ENCODE peak calls at places on chromosomes 16 and 17, in four cellular contexts. R is HFF-Myc, H is heart right ventricle, V is mucosa of descending colon. U is an unnamed sample.

GRCh38 chr17:27424516-27424915 is 31.7 kb upstream of the KSR1 start:
- DNase-seq in R (no peak), H (no peak), V (no peak), U (no peak)

GRCh38 chr16:85486256-85486915 is 126.7 kb upstream of the GSE1 start:
- DNase-seq in R (no peak), H (no peak), V (no peak), U (no peak)

GRCh38 chr16:71358464-71359031 is at the start of gene CALB2:
- DNase-seq in R (no peak), H (peak), V (peak), U (no peak)

GRCh38 chr16:77194295-77195231 is 3.6 kb downstream of the MON1B start:
- DNase-seq in R (no peak), H (no peak), V (no peak), U (no peak)

GRCh38 chr16:66265106-66265415 is 101.4 kb upstream of the CDH5 start:
- DNase-seq in R (no peak), H (no peak), V (no peak), U (no peak)

GRCh38 chr17:51128089-51128488 is 7.4 kb upstream of the SPAG9 start:
- DNase-seq in R (no peak), H (no peak), V (no peak), U (no peak)

GRCh38 chr16:12628526-12628925 is 175.2 kb downstream of the CPPED1 start:
- DNase-seq in R (no peak), H (no peak), V (no peak), U (no peak)

GRCh38 chr16:84088695-84089395 is 27.9 kb downstream of the MBTPS1 start:
- DNase-seq in R (no peak), H (peak), V (peak), U (no peak)

GRCh38 chr17:67610061-67610460 is 107.7 kb upstream of the NOL11 start:
- DNase-seq in R (no peak), H (no peak), V (no peak), U (no peak)

GRCh38 chr17:27628376-27628775 is 2.6 kb upstream of the LGALS9 start:
- DNase-seq in R (no peak), H (no peak), V (no peak), U (no peak)

GRCh38 chr17:16938496-16939270 is 33.2 kb downstream of the TNFRSF13B start:
- DNase-seq in R (no peak), H (no peak), V (no peak), U (no peak)

GRCh38 chr16:87729266-87729954 is 36.4 kb downstream of the KLHDC4 start:
- DNase-seq in R (no peak), H (no peak), V (no peak), U (no peak)

GRCh38 chr17:9255838-9256237 is 234.5 kb downstream of the NTN1 start:
- DNase-seq in R (no peak), H (no peak), V (no peak), U (no peak)

GRCh38 chr16:35868630-35869029 is 2409.2 kb downstream of the TP53TG3F start:
- DNase-seq in R (no peak), H (no peak), V (no peak), U (no peak)

GRCh38 chr16:84834403-84834772 is 14.6 kb downstream of the CRISPLD2 start:
- DNase-seq in R (no peak), H (no peak), V (no peak), U (no peak)

GRCh38 chr16:81405702-81406113 is 38.9 kb upstream of the CMIP start:
- DNase-seq in R (peak), H (no peak), V (no peak), U (peak)

GRCh38 chr16:68590201-68590994 is 51.3 kb downstream of the ZFP90 start:
- DNase-seq in R (peak), H (peak), V (peak), U (no peak)

GRCh38 chr17:4949321-4950074 is 1.2 kb upstream of the PFN1 start:
- DNase-seq in R (no peak), H (peak), V (peak), U (no peak)

GRCh38 chr17:59641799-59642484 is 22.2 kb downstream of the CLTC start:
- DNase-seq in R (no peak), H (no peak), V (no peak), U (no peak)

GRCh38 chr17:9116311-9116820 is 95.1 kb downstream of the NTN1 start:
- DNase-seq in R (no peak), H (no peak), V (no peak), U (no peak)

GRCh38 chr17:17028059-17028877 is 14.0 kb upstream of the MPRIP start:
- DNase-seq in R (no peak), H (peak), V (peak), U (peak)

GRCh38 chr17:13597723-13598347 is 3.9 kb downstream of the HS3ST3A1 start:
- DNase-seq in R (peak), H (no peak), V (no peak), U (no peak)

GRCh38 chr17:76008630-76009425 is 8.2 kb downstream of the CDK3 start:
- DNase-seq in R (no peak), H (no peak), V (no peak), U (no peak)

GRCh38 chr17:29674270-29674669 is 51.6 kb upstream of the CORO6 start:
- DNase-seq in R (no peak), H (no peak), V (no peak), U (no peak)
- H3K4me3 ChIP-seq in R (no peak), H (no peak), V (no peak), U (no peak)

GRCh38 chr16:1009358-1010150 is 28.0 kb downstream of the SOX8 start:
- DNase-seq in R (no peak), H (no peak), V (no peak), U (no peak)
- H3K4me3 ChIP-seq in R (no peak), H (no peak), V (no peak), U (no peak)

DNA sequence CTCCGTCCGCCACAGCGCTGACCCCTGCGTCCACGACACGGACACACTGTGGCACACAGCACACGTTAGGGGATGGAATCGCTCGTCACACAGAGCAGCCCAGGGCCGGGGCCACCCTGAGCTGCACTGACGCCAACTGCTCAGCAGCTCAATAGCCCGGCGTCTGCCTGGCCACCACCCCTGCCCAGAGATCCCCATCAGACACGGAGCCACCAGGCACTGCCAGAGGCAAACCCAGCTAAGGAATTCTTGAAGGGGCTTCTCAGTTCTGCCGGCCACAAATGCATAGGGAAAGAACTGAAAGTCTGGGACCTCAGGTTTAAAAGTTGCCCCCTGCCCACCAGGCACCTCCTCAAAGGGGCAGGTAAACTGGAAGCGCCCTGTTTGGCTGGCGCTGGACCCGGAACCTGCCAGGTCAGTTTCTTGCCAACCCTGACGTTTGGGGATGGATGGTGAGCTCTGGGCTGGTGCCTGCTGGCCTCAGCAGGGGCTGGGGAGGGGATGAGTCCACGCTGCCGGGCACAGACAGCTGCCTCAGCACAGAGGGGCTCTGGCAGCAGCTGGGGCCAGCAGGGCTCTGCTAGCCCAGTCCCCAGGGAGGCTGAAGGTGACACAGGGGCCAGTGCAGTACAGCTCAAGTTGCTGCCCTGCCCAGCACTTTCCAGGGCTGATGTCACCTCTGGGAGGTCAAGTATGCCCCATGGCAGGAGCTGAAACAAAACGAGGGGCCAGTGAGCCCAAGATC is 33.2 kb downstream of the TIMM22 start:
- DNase-seq in R (no peak), H (no peak), V (no peak), U (no peak)
- H3K4me3 ChIP-seq in R (no peak), H (peak), V (no peak), U (no peak)

DNA sequence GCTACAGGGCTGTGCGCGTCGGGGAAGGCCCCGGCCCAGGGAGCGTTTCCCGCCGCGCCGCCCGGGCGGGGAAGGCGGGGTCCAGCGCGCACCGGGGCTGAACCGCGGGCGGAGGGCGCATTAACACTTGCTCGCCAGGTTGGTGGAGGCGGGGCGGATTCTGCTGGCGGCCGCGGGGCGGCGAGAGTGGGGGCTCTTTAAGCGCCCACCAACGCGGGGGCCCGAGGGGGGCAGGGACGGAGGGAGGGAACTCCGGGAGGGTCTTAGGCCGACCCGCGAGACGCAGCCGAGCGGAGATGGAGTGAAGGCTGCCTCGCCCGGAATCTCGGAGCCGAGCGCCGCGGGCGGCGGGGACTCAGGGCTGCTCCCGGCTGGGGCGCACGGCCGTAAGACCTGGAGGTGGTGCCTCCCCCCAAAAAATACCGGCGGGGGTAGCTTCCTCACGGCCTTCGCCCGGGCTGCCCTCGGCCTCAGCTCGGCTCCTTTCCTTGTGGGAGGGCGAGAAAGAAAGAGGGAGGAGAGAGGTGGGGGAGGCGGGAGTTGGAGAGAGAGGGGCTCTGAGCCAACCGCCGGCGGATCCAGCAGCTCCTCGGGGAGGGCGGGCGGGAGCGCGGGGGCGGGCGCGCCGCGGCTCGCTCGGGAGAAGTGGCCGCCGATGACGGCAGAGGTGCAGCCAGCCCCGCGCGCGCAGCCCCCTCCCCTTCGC is 415 bp upstream of the FOXF1 start:
- DNase-seq in R (peak), H (peak), V (peak), U (peak)
- H3K4me3 ChIP-seq in R (peak), H (peak), V (peak), U (peak)

GRCh38 chr16:72876221-72876620 is 171.7 kb downstream of the ZFHX3 start:
- DNase-seq in R (peak), H (peak), V (peak), U (peak)
- H3K4me3 ChIP-seq in R (no peak), H (no peak), V (no peak), U (no peak)

DNA sequence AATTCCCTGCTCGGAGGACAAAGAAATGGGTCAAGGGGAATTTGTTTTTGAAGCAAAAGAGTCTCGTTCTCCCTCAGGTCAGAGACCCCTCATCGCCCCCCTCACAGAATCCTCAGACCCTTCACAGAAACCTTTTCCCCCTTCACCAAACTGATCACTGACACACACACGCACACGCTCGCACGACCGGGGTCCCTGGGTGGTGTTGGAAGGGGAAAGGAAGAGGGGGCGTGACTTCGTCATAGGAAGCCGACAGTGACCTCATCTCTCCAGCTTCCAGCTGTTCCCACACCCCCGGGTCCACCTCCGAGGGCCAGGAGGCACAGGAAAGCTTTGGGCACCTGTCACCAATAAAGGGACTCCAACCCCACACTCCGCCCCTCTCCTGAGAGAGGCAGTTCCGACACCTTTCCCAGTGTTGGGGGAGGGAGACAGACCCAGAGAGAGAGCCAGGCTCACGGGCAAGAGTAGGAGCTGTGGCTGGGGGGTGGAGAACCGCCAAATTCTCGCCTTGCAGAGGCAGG is 1.2 kb downstream of the ASGR1 start:
- DNase-seq in R (no peak), H (no peak), V (no peak), U (no peak)
- H3K4me3 ChIP-seq in R (peak), H (peak), V (no peak), U (peak)

DNA sequence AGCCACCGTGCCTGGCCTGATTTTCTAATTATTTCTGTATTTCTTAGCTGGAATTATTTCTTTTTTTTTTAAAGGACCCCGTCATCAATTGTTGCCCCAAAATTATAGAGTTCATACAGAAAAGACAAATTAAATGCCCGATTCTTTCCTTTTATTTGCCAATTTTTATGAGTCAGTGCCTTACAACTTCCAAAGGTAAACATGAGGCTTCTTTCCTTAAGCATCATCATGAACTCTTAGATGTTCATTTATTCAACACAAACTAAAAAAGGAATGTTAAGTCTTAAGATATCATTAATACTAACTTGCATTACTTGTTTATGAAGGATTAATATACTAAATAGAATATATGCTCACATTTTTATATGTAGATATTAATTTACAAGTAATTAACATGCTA is 7.2 kb upstream of the ARHGDIA start:
- DNase-seq in R (no peak), H (no peak), V (no peak), U (no peak)
- H3K4me3 ChIP-seq in R (no peak), H (no peak), V (no peak), U (no peak)

DNA sequence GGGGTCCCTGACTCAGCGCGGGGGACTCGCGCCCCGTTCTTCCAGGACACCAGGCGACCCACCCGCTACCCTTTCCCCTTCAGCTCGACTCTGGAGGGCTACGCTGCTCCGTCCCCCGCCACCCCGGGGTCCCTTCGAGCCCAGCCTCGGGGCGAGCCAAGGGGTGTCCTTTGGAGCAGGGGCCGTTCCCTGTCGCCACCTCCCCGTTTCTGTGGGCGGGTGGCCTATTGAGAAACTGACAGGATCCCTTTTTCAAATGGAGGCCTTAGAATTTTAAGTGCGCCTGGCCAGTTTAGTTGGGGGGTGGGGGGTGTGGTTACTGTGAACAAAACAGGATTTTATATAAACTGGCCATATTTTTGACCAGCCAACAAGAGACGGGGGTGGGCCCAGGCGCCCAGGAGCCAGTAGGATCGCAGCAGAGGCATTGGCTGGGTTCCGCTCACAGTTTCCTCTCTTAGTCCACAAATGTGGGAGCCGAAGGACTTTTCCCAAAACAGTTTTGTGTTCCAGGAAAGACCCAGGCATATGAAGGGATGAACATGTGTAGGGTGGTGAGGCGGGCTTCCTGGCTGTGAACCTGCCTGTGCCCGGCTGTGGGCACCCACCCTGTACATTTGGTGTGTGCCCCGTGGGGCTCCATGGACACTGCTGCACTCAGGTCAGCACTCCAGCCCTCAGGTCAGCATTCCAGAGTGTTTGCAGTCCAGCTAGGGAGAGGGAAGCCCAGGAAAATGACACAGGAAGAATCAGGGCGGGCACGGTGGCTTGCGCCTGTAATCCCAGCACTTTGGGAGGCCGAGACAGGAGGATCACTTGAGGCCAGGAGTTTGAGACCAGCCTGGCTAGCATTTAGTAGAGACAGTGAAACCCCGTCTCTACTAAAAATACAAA is 722 bp upstream of the TIMP2 start:
- DNase-seq in R (peak), H (peak), V (peak), U (no peak)
- H3K4me3 ChIP-seq in R (peak), H (peak), V (peak), U (peak)

U was measured in skeletal muscle cell.